ENCODE peak calls at places on chromosome 15, in five cellular contexts. G is cardiac fibroblast; N is AG10803; P is CD8-positive, alpha-beta memory T cell; O is ecto neural progenitor cell. Y is an unnamed sample.
A peak's percentile ranks its signal among the peaks of the same experiment; 100 is the strongest.

GRCh38 chr15:63908986-63909385 is 75.2 kb upstream of the HERC1 start:
- DNase-seq in G (peak; percentile 21), O (no peak), N (peak; percentile 29), P (no peak), Y (no peak)

GRCh38 chr15:57694264-57694663 is 12.2 kb upstream of the POLR2M start:
- DNase-seq in O (no peak), G (no peak), P (no peak), N (peak; percentile 74), Y (no peak)

GRCh38 chr15:43769584-43770228 is 7.1 kb downstream of the ELL3 start:
- DNase-seq in N (peak; percentile 65), G (peak; percentile 75), O (peak; percentile 54), P (peak; percentile 53), Y (peak; percentile 53)

GRCh38 chr15:75359537-75360250 is 8.7 kb downstream of the MAN2C1 start:
- DNase-seq in P (no peak), O (no peak), N (no peak), G (no peak), Y (no peak)

GRCh38 chr15:72222433-72222832 is 8.6 kb downstream of the PKM start:
- DNase-seq in G (peak; percentile 39), N (peak; percentile 64), O (no peak), P (no peak), Y (no peak)

GRCh38 chr15:70575251-70576227 is 187.8 kb downstream of the UACA start:
- DNase-seq in O (no peak), G (no peak), P (no peak), N (peak; percentile 64), Y (no peak)

GRCh38 chr15:36688310-36689102 is 109.1 kb downstream of the CDIN1 start:
- DNase-seq in P (no peak), O (no peak), N (peak; percentile 42), G (peak; percentile 51), Y (no peak)

GRCh38 chr15:71707230-71708051 is 102.9 kb upstream of the NR2E3 start:
- DNase-seq in G (peak; percentile 9), O (no peak), P (no peak), N (peak; percentile 54), Y (no peak)

GRCh38 chr15:98221144-98221543 is 260.6 kb downstream of the ARRDC4 start:
- DNase-seq in O (no peak), P (no peak), N (no peak), G (no peak), Y (no peak)

GRCh38 chr15:60392601-60392985 is 5.2 kb downstream of the ANXA2 start:
- DNase-seq in P (no peak), G (peak; percentile 86), O (no peak), N (peak; percentile 90), Y (no peak)

GRCh38 chr15:88845616-88846015 is 42.4 kb downstream of the ACAN start:
- DNase-seq in O (no peak), G (no peak), N (no peak), P (no peak), Y (no peak)

GRCh38 chr15:46489276-46489675 is 854.4 kb downstream of the SQOR start:
- DNase-seq in G (no peak), O (no peak), P (no peak), N (no peak), Y (no peak)

GRCh38 chr15:33064878-33065277 is 129.6 kb downstream of the FMN1 start:
- DNase-seq in O (no peak), G (peak; percentile 42), N (peak; percentile 78), P (no peak), Y (peak; percentile 67)

GRCh38 chr15:70096215-70096974 is 1.3 kb downstream of the TLE3 start:
- DNase-seq in O (peak; percentile 88), P (peak; percentile 57), N (peak; percentile 24), G (peak; percentile 67), Y (peak; percentile 57)

GRCh38 chr15:63212050-63212973 is 22.9 kb downstream of the RAB8B start:
- DNase-seq in O (no peak), N (peak; percentile 90), G (peak; percentile 83), P (no peak), Y (no peak)

GRCh38 chr15:67542462-67543347 is at the start of gene MAP2K5:
- DNase-seq in O (peak; percentile 89), G (peak; percentile 65), N (peak; percentile 68), P (peak; percentile 82), Y (peak; percentile 85)

GRCh38 chr15:70837476-70837875 is 16.5 kb downstream of the LARP6 start:
- DNase-seq in P (no peak), N (no peak), O (no peak), G (no peak), Y (no peak)

GRCh38 chr15:23910030-23910429 is 222.9 kb upstream of the NDN start:
- DNase-seq in N (no peak), P (no peak), O (no peak), G (no peak), Y (no peak)

GRCh38 chr15:52520421-52520820 is 8.3 kb downstream of the MYO5A start:
- DNase-seq in O (no peak), N (no peak), P (no peak), G (no peak), Y (no peak)

GRCh38 chr15:92643849-92644815 is 11.4 kb downstream of the FAM174B start:
- DNase-seq in O (peak; percentile 39), P (no peak), G (no peak), N (no peak), Y (no peak)

GRCh38 chr15:80822666-80823065 is 43.5 kb downstream of the CEMIP start:
- DNase-seq in P (no peak), N (no peak), O (no peak), G (no peak), Y (no peak)

GRCh38 chr15:31040611-31041010 is 49.2 kb upstream of the MTMR10 start:
- DNase-seq in O (peak; percentile 3), G (no peak), P (no peak), N (no peak), Y (no peak)

GRCh38 chr15:92051726-92052125 is 198.2 kb downstream of the SLCO3A1 start:
- DNase-seq in O (no peak), G (no peak), P (no peak), N (no peak), Y (no peak)

GRCh38 chr15:49793943-49794342 is 173.1 kb downstream of the DTWD1 start:
- DNase-seq in P (no peak), N (no peak), O (no peak), G (no peak), Y (no peak)

GRCh38 chr15:38530113-38530512 is 34.5 kb downstream of the RASGRP1 start:
- DNase-seq in N (no peak), P (no peak), G (peak; percentile 59), O (no peak), Y (no peak)

GRCh38 chr15:43958894-43959330 is 132.1 kb downstream of the WDR76 start:
- DNase-seq in O (no peak), P (no peak), N (peak; percentile 88), G (peak; percentile 82), Y (no peak)

GRCh38 chr15:56736881-56737707 is 3.8 kb upstream of the ZNF280D start:
- DNase-seq in P (no peak), O (no peak), G (peak; percentile 33), N (no peak), Y (no peak)

GRCh38 chr15:100997442-100997841 is 78.3 kb downstream of the LRRK1 start:
- DNase-seq in P (no peak), O (no peak), G (no peak), N (peak; percentile 59), Y (no peak)

GRCh38 chr15:25742421-25743159 is 120.5 kb downstream of the ATP10A start:
- DNase-seq in O (peak; percentile 37), P (no peak), G (no peak), N (no peak), Y (no peak)

GRCh38 chr15:77481670-77482069 is 61.0 kb downstream of the HMG20A start:
- DNase-seq in G (peak; percentile 64), P (no peak), N (peak; percentile 70), O (no peak), Y (no peak)

GRCh38 chr15:28281876-28282275 is 40.1 kb downstream of the HERC2 start:
- DNase-seq in P (no peak), O (no peak), N (no peak), G (no peak), Y (no peak)

GRCh38 chr15:26936502-26936901 is 34.5 kb upstream of the GABRG3 start:
- DNase-seq in N (no peak), O (no peak), P (no peak), G (no peak), Y (no peak)

GRCh38 chr15:33007295-33007855 is 187.1 kb downstream of the FMN1 start:
- DNase-seq in N (peak; percentile 68), G (peak; percentile 70), O (no peak), P (no peak), Y (no peak)

GRCh38 chr15:99016680-99017321 is 9.2 kb upstream of the PGPEP1L start:
- DNase-seq in G (peak; percentile 31), O (peak; percentile 34), N (peak; percentile 88), P (no peak), Y (no peak)